ENCODE peak calls at places on chromosomes 12 and 14, in five cellular contexts. H is amniotic epithelial cell, V is non-pigmented ciliary epithelial cell, R is NCI-H1092, J is hypothalamus. X is an unnamed sample.

GRCh38 chr12:125132698-125133400 is 67.6 kb downstream of the AACS start:
- DNase-seq in H (no peak), R (no peak), J (no peak), V (peak), X (peak)

GRCh38 chr14:24095196-24096068 is 1.3 kb downstream of the PCK2 start:
- DNase-seq in H (peak), V (no peak), J (no peak), R (no peak), X (peak)

GRCh38 chr12:52473738-52474137 is at the start of gene KRT6C:
- DNase-seq in V (no peak), J (no peak), H (peak), R (no peak), X (no peak)

GRCh38 chr14:30214014-30214413 is 286.4 kb upstream of the PRKD1 start:
- DNase-seq in J (no peak), V (no peak), R (no peak), H (peak), X (peak)

GRCh38 chr14:80956105-80956504 is 684 bp downstream of the TSHR start:
- DNase-seq in V (no peak), H (no peak), R (no peak), J (no peak), X (no peak)

GRCh38 chr14:77052281-77053044 is 24.0 kb upstream of the IRF2BPL start:
- DNase-seq in H (peak), J (no peak), R (no peak), V (no peak), X (no peak)

GRCh38 chr14:75277000-75277795 is 1.4 kb upstream of the FOS start:
- DNase-seq in R (peak), V (no peak), J (peak), H (peak), X (peak)

GRCh38 chr12:113088971-113089756 is 32.6 kb downstream of the DTX1 start:
- DNase-seq in V (no peak), H (no peak), J (no peak), R (no peak), X (no peak)

GRCh38 chr14:26960049-26960688 is 362.3 kb upstream of the NOVA1 start:
- DNase-seq in R (no peak), J (no peak), V (no peak), H (no peak), X (no peak)

GRCh38 chr14:102510616-102511520 is 1.3 kb upstream of the ANKRD9 start:
- DNase-seq in R (no peak), J (no peak), V (no peak), H (peak), X (no peak)

GRCh38 chr12:64739778-64740177 is 19.4 kb downstream of the GNS start:
- DNase-seq in H (peak), R (no peak), V (no peak), J (no peak), X (no peak)

GRCh38 chr12:101891462-101891971 is 14.1 kb downstream of the DRAM1 start:
- DNase-seq in V (peak), R (no peak), H (peak), J (no peak), X (peak)

GRCh38 chr12:60279224-60279623 is 683.4 kb downstream of the SLC16A7 start:
- DNase-seq in R (no peak), V (peak), J (no peak), H (peak), X (peak)

GRCh38 chr14:102370305-102370809 is 7.6 kb downstream of the TECPR2 start:
- DNase-seq in V (no peak), H (peak), J (no peak), R (no peak), X (peak)

GRCh38 chr12:77016621-77017020 is 48.7 kb downstream of the E2F7 start:
- DNase-seq in H (no peak), V (no peak), J (no peak), R (no peak), X (no peak)

GRCh38 chr14:47948981-47949380 is 273.6 kb upstream of the MDGA2 start:
- DNase-seq in R (no peak), V (no peak), H (no peak), J (no peak), X (no peak)

GRCh38 chr12:104143918-104144317 is 5.9 kb upstream of the NFYB start:
- DNase-seq in R (no peak), H (no peak), V (no peak), J (no peak), X (no peak)

GRCh38 chr12:17301544-17301943 is 695.6 kb upstream of the LMO3 start:
- DNase-seq in H (no peak), R (no peak), J (no peak), V (no peak), X (no peak)

GRCh38 chr12:27814411-27814810 is 34.4 kb upstream of the MANSC4 start:
- DNase-seq in V (no peak), H (peak), R (no peak), J (no peak), X (no peak)

GRCh38 chr12:65675141-65675621 is 149.1 kb upstream of the HMGA2 start:
- DNase-seq in V (no peak), J (no peak), H (no peak), R (no peak), X (no peak)

GRCh38 chr12:118467576-118467975 is 91.2 kb downstream of the SUDS3 start:
- DNase-seq in J (no peak), H (no peak), R (no peak), V (no peak), X (peak)

GRCh38 chr14:92922883-92923743 is at the start of gene CHGA:
- DNase-seq in V (no peak), R (peak), J (peak), H (peak), X (peak)

GRCh38 chr12:67482751-67483661 is 165.5 kb upstream of the DYRK2 start:
- DNase-seq in H (peak), V (no peak), J (peak), R (peak), X (peak)

GRCh38 chr12:79871621-79872020 is 63.3 kb downstream of the PPP1R12A start:
- DNase-seq in J (no peak), H (no peak), V (no peak), R (no peak), X (no peak)

GRCh38 chr12:132318618-132319033 is 10.8 kb downstream of the GALNT9 start:
- DNase-seq in V (no peak), R (no peak), H (no peak), J (no peak), X (no peak)

X was measured in iris pigment epithelial cell.